ENCODE peak calls at places on chromosomes 5 and 9, in six cellular contexts. D is MM.1S, I is BE2C, E is psoas muscle, Q is body of pancreas, O is mucosa of descending colon. G is an unnamed sample. For H3K9me3, the result is how much of the 10 kb centered on the place peaks cover.

GRCh38 chr9:131635285-131635684 is 90.0 kb downstream of the PRRT1B start:
- DNase-seq in D (no peak), I (no peak), E (peak), Q (peak), O (peak), G (peak)

GRCh38 chr5:113293068-113293571 is 141.7 kb downstream of the TSSK1B start:
- DNase-seq in D (peak), I (no peak), E (no peak), Q (no peak), O (no peak), G (no peak)

GRCh38 chr9:81410201-81410600 is 279.1 kb downstream of the TLE1 start:
- DNase-seq in D (no peak), I (no peak), E (no peak), Q (no peak), O (no peak), G (peak)

GRCh38 chr5:175809531-175810121 is 61.8 kb upstream of the CPLX2 start:
- DNase-seq in D (no peak), I (peak), E (no peak), Q (no peak), O (no peak), G (peak)

GRCh38 chr5:73911761-73912393 is 285.9 kb downstream of the ARHGEF28 start:
- DNase-seq in D (peak), I (no peak), E (no peak), Q (no peak), O (no peak), G (no peak)

GRCh38 chr5:96049398-96050272 is 88.0 kb upstream of the ELL2 start:
- DNase-seq in D (no peak), I (no peak), E (no peak), Q (no peak), O (no peak), G (peak)

GRCh38 chr5:128536861-128537305 is 1.2 kb downstream of the FBN2 start:
- DNase-seq in D (no peak), I (no peak), E (no peak), Q (no peak), O (no peak), G (peak)

GRCh38 chr5:159982421-159983173 is 26.3 kb upstream of the TTC1 start:
- DNase-seq in D (no peak), I (no peak), E (no peak), Q (no peak), O (no peak), G (no peak)

GRCh38 chr5:67447732-67448131 is 251.1 kb upstream of the CD180 start:
- DNase-seq in D (no peak), I (no peak), E (no peak), Q (no peak), O (no peak), G (no peak)

GRCh38 chr5:180799902-180800801 is 2.5 kb downstream of the MGAT1 start:
- DNase-seq in D (no peak), I (no peak), E (no peak), Q (no peak), O (no peak), G (no peak)

GRCh38 chr5:6868170-6868569 is 154.9 kb downstream of the TENT4A start:
- DNase-seq in D (no peak), I (no peak), E (peak), Q (peak), O (no peak), G (no peak)

GRCh38 chr5:1479581-1480188 is 34.4 kb upstream of the SLC6A3 start:
- DNase-seq in D (no peak), I (peak), E (no peak), Q (peak), O (peak), G (no peak)

GRCh38 chr5:73605223-73606087 is 20.5 kb upstream of the ARHGEF28 start:
- DNase-seq in D (no peak), I (no peak), E (no peak), Q (peak), O (no peak), G (no peak)

GRCh38 chr9:113933671-113934070 is 57.6 kb downstream of the ZNF618 start:
- DNase-seq in D (no peak), I (no peak), E (no peak), Q (no peak), O (no peak), G (no peak)

GRCh38 chr5:142143878-142144277 is 35.3 kb downstream of the NDFIP1 start:
- DNase-seq in D (peak), I (no peak), E (no peak), Q (no peak), O (no peak), G (no peak)

GRCh38 chr9:112777914-112778313 is 27.4 kb downstream of the SNX30 start:
- DNase-seq in D (no peak), I (no peak), E (no peak), Q (no peak), O (no peak), G (peak)

GRCh38 chr9:81317939-81318338 is 371.4 kb downstream of the TLE1 start:
- DNase-seq in D (no peak), I (peak), E (no peak), Q (no peak), O (no peak), G (no peak)

GRCh38 chr5:128791312-128791711 is 174.0 kb upstream of the SLC27A6 start:
- DNase-seq in D (no peak), I (no peak), E (no peak), Q (no peak), O (no peak), G (no peak)

GRCh38 chr5:15350614-15351013 is 149.4 kb upstream of the FBXL7 start:
- DNase-seq in D (peak), I (no peak), E (no peak), Q (no peak), O (no peak), G (no peak)

GRCh38 chr9:120928015-120928719 is 1.6 kb upstream of the TRAF1 start:
- DNase-seq in D (no peak), I (no peak), E (no peak), Q (peak), O (peak), G (no peak)

GRCh38 chr5:140725799-140726471 is 25.7 kb downstream of the ZMAT2 start:
- DNase-seq in D (no peak), I (peak), E (peak), Q (peak), O (peak), G (peak)
- H3K4me3 ChIP-seq in D (no peak), I (peak), E (peak), Q (no peak), O (no peak), G (peak)

DNA sequence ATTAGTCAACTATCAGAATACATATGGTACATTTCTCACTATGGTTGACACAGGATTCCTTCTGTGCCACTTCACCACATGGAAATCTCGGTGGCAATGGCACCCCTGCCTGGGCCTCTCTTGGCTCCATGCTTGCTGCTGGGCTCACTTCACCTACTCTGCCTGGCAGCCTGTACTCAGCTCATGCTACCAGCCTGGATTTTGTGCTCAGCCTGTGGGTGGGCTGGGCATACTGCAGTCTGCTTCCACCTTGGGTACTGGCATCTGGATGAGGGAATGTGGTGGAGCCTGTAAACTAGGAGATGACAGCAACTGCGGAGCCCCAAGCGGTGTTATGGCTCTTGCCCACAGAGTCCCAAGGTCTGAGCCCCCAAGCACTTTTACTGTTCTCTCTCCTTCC is 604.1 kb downstream of the MTRR start:
- DNase-seq in D (no peak), I (no peak), E (no peak), Q (no peak), O (no peak), G (no peak)
- H3K9me3 ChIP-seq in D (under half), I (under half), E (under half), Q (under half), O (under half), G (under half)

GRCh38 chr5:139749242-139749641 is 46.4 kb upstream of the PSD2 start:
- DNase-seq in D (no peak), I (no peak), E (no peak), Q (peak), O (no peak), G (no peak)

GRCh38 chr5:139745800-139746690 is 49.6 kb upstream of the PSD2 start:
- DNase-seq in D (peak), I (peak), E (peak), Q (peak), O (peak), G (peak)

GRCh38 chr5:139746691-139747582 is 48.7 kb upstream of the PSD2 start:
- DNase-seq in D (no peak), I (peak), E (no peak), Q (peak), O (peak), G (peak)

GRCh38 chr5:139748505-139748826 is 47.1 kb upstream of the PSD2 start:
- DNase-seq in D (no peak), I (no peak), E (no peak), Q (no peak), O (no peak), G (no peak)

GRCh38 chr5:139747583-139748504 is 47.8 kb upstream of the PSD2 start:
- DNase-seq in D (no peak), I (no peak), E (no peak), Q (peak), O (peak), G (peak)
- H3K4me3 ChIP-seq in D (peak), I (peak), E (peak), Q (no peak), O (no peak), G (no peak)

DNA sequence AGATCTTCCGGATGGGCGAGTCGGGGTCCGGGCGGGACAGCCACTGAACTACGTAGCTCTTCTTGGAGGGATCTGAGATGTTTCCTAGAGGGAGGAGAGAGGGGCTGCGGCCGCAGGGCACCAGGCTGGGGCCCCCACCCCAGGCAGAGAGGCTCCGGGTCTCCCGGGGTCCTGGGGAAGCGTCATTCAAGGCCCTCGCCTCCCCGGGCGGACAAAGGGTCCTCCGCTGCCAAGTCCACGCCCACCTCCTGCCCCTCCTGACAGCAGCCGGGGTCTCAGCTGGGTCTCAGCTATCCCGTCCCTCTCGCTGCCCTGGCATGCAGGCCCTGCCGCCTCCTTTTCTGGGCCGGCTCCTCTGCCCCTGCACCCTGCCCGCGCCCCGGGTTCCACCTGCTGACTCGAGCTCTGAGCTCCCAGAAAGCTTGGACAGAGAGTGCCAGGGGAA is 61.5 kb downstream of the ZNF354C start:
- DNase-seq in D (no peak), I (no peak), E (no peak), Q (no peak), O (no peak), G (no peak)
- H3K9me3 ChIP-seq in D (under half), I (under half), E (under half), Q (under half), O (under half), G (under half)

DNA sequence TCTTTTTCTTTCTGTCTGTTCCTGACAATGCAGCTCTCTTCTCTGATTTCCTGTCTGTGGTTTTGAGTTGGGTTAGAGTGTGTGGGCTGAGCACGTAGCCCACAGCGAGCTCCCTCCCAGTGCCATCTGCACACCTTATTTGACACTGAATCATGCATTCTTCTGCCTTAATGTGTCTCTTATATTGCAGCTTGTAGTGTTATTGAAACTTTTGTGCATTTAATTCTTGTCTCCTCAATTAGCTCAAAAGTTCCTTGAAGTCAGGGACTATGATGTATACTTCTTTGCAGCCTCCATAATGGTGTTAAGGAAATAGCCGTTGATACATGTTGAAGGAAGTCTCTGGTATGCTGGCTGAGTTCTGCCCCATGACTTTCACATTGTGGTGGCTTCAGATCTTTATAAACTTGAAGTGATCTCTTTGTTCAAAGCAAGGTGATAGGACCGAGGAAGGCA is 576.2 kb upstream of the CLINT1 start:
- DNase-seq in D (peak), I (no peak), E (no peak), Q (no peak), O (no peak), G (no peak)
- H3K4me3 ChIP-seq in D (peak), I (no peak), E (no peak), Q (no peak), O (no peak), G (no peak)

DNA sequence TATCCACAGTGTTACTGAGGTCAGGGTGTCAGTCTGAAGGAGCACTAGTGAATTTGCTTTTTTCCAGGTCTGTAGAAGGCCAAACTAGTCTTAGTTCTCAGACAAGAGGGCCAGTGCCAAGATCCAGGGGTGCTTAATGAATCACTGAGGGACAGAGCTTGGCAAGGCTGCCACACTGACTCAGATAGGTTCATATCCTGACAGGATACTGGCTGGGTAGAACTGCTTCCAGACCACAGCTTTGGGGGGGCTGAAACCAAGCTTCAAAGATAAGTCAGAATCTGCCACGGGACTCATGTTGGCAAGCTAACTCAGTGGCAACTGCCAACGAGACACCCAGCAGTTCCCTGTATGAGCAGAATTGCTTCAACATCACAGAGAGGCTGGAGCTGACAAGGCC is 1125.4 kb downstream of the EFNA5 start:
- DNase-seq in D (no peak), I (no peak), E (no peak), Q (no peak), O (no peak), G (peak)
- H3K9me3 ChIP-seq in D (under half), I (under half), E (under half), Q (under half), O (under half), G (under half)

DNA sequence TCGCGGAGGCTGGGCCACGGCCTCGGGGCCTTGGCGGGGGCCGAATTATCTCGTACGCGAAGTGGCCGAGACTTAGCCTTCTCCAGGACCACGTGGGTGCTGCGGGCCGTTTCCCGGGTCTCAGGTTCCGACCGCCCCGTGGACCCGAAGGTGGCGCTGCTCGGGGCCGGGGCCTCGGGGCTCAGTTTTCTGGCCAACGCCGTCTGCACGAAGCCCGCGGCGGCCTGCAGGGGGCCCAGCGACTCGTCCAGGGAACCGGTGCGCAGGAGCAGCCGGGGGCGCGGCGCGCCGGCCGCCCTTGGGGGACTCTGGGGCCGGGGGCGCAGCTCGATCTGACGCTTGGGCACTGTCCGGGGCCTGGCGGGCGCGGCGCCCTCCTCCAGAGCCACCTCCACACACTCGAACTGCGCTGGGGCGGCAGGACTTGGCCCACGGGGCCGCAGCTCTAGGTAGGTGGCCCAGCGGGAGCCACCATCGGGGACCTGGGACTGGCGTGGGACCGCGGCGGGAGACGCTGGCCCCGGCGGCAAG is 716 bp downstream of the PROB1 start:
- DNase-seq in D (peak), I (peak), E (peak), Q (no peak), O (peak), G (no peak)
- H3K4me3 ChIP-seq in D (peak), I (peak), E (peak), Q (no peak), O (no peak), G (no peak)

G was measured in MG63.